ENCODE peak calls at places on chromosome 19, in six cellular contexts. One of them, this sample, is unnamed.

GRCh38 chr19:31546561-31546960 is 197.3 kb upstream of the TSHZ3 start:
- DNase-seq in stimulated activated CD8-positive, alpha-beta memory T cell treated with anti-CD3 and anti-CD28 coated beads, Interleukin-7, amount 100 ng/mL, for 1 hour: no peak
- DNase-seq in EH: no peak
- DNase-seq in HAP-1: no peak
- DNase-seq in substantia nigra: no peak
- DNase-seq in HS-5: no peak
- DNase-seq in this sample: no peak

GRCh38 chr19:49437231-49437630 is 4.1 kb downstream of the SLC17A7 start:
- DNase-seq in EH: no peak
- DNase-seq in substantia nigra: no peak
- DNase-seq in stimulated activated CD8-positive, alpha-beta memory T cell treated with anti-CD3 and anti-CD28 coated beads, Interleukin-7, amount 100 ng/mL, for 1 hour: no peak
- DNase-seq in HS-5: no peak
- DNase-seq in HAP-1: no peak
- DNase-seq in this sample: no peak

GRCh38 chr19:3982701-3983541 is 2.3 kb downstream of the EEF2 start:
- DNase-seq in stimulated activated CD8-positive, alpha-beta memory T cell treated with anti-CD3 and anti-CD28 coated beads, Interleukin-7, amount 100 ng/mL, for 1 hour: no peak
- DNase-seq in HAP-1: peak
- DNase-seq in substantia nigra: no peak
- DNase-seq in EH: peak
- DNase-seq in HS-5: no peak
- DNase-seq in this sample: no peak

GRCh38 chr19:43779147-43779819 is 1.5 kb downstream of the KCNN4 start:
- DNase-seq in stimulated activated CD8-positive, alpha-beta memory T cell treated with anti-CD3 and anti-CD28 coated beads, Interleukin-7, amount 100 ng/mL, for 1 hour: no peak
- DNase-seq in HS-5: no peak
- DNase-seq in EH: no peak
- DNase-seq in substantia nigra: no peak
- DNase-seq in HAP-1: no peak
- DNase-seq in this sample: no peak

GRCh38 chr19:55640577-55641375 is at the start of gene ZNF580:
- DNase-seq in HS-5: no peak
- DNase-seq in EH: peak
- DNase-seq in HAP-1: peak
- DNase-seq in substantia nigra: peak
- DNase-seq in stimulated activated CD8-positive, alpha-beta memory T cell treated with anti-CD3 and anti-CD28 coated beads, Interleukin-7, amount 100 ng/mL, for 1 hour: no peak
- DNase-seq in this sample: peak

GRCh38 chr19:45676851-45677263 is 8.8 kb downstream of the GIPR start:
- DNase-seq in substantia nigra: peak
- DNase-seq in HS-5: no peak
- DNase-seq in EH: no peak
- DNase-seq in HAP-1: no peak
- DNase-seq in stimulated activated CD8-positive, alpha-beta memory T cell treated with anti-CD3 and anti-CD28 coated beads, Interleukin-7, amount 100 ng/mL, for 1 hour: peak
- DNase-seq in this sample: no peak

GRCh38 chr19:5805465-5806132 is 732 bp downstream of the NRTN start:
- DNase-seq in HAP-1: peak
- DNase-seq in EH: peak
- DNase-seq in HS-5: no peak
- DNase-seq in stimulated activated CD8-positive, alpha-beta memory T cell treated with anti-CD3 and anti-CD28 coated beads, Interleukin-7, amount 100 ng/mL, for 1 hour: peak
- DNase-seq in substantia nigra: no peak
- DNase-seq in this sample: peak

GRCh38 chr19:44374789-44375188 is 18.3 kb upstream of the ZNF112 start:
- DNase-seq in HAP-1: no peak
- DNase-seq in EH: no peak
- DNase-seq in HS-5: no peak
- DNase-seq in substantia nigra: no peak
- DNase-seq in stimulated activated CD8-positive, alpha-beta memory T cell treated with anti-CD3 and anti-CD28 coated beads, Interleukin-7, amount 100 ng/mL, for 1 hour: no peak
- DNase-seq in this sample: no peak

GRCh38 chr19:3481241-3482090 is 1.1 kb upstream of the SMIM24 start:
- DNase-seq in stimulated activated CD8-positive, alpha-beta memory T cell treated with anti-CD3 and anti-CD28 coated beads, Interleukin-7, amount 100 ng/mL, for 1 hour: no peak
- DNase-seq in HS-5: no peak
- DNase-seq in HAP-1: no peak
- DNase-seq in EH: no peak
- DNase-seq in substantia nigra: no peak
- DNase-seq in this sample: no peak

GRCh38 chr19:525029-525428 is 6.5 kb upstream of the CDC34 start:
- DNase-seq in substantia nigra: no peak
- DNase-seq in HAP-1: no peak
- DNase-seq in EH: no peak
- DNase-seq in HS-5: no peak
- DNase-seq in stimulated activated CD8-positive, alpha-beta memory T cell treated with anti-CD3 and anti-CD28 coated beads, Interleukin-7, amount 100 ng/mL, for 1 hour: no peak
- DNase-seq in this sample: no peak

GRCh38 chr19:54172764-54173699 is at the start of gene TMC4:
- DNase-seq in substantia nigra: no peak
- DNase-seq in HAP-1: no peak
- DNase-seq in stimulated activated CD8-positive, alpha-beta memory T cell treated with anti-CD3 and anti-CD28 coated beads, Interleukin-7, amount 100 ng/mL, for 1 hour: no peak
- DNase-seq in HS-5: no peak
- DNase-seq in EH: peak
- DNase-seq in this sample: no peak

GRCh38 chr19:7868326-7868670 is 5.9 kb downstream of the PRR36 start:
- DNase-seq in substantia nigra: no peak
- DNase-seq in HAP-1: peak
- DNase-seq in stimulated activated CD8-positive, alpha-beta memory T cell treated with anti-CD3 and anti-CD28 coated beads, Interleukin-7, amount 100 ng/mL, for 1 hour: no peak
- DNase-seq in EH: no peak
- DNase-seq in HS-5: no peak
- DNase-seq in this sample: no peak

GRCh38 chr19:681029-681626 is 4.9 kb downstream of the FSTL3 start:
- DNase-seq in HAP-1: peak
- DNase-seq in substantia nigra: peak
- DNase-seq in EH: no peak
- DNase-seq in stimulated activated CD8-positive, alpha-beta memory T cell treated with anti-CD3 and anti-CD28 coated beads, Interleukin-7, amount 100 ng/mL, for 1 hour: peak
- DNase-seq in HS-5: no peak
- DNase-seq in this sample: peak

GRCh38 chr19:16136185-16137067 is 7.1 kb upstream of the HSH2D start:
- DNase-seq in HS-5: no peak
- DNase-seq in HAP-1: no peak
- DNase-seq in stimulated activated CD8-positive, alpha-beta memory T cell treated with anti-CD3 and anti-CD28 coated beads, Interleukin-7, amount 100 ng/mL, for 1 hour: no peak
- DNase-seq in substantia nigra: no peak
- DNase-seq in EH: no peak
- DNase-seq in this sample: no peak

GRCh38 chr19:19170053-19170945 is at the start of gene MEF2B:
- DNase-seq in HS-5: no peak
- DNase-seq in HAP-1: peak
- DNase-seq in EH: peak
- DNase-seq in stimulated activated CD8-positive, alpha-beta memory T cell treated with anti-CD3 and anti-CD28 coated beads, Interleukin-7, amount 100 ng/mL, for 1 hour: peak
- DNase-seq in substantia nigra: peak
- DNase-seq in this sample: peak

GRCh38 chr19:2266183-2266993 is 10.2 kb upstream of the JSRP1 start:
- DNase-seq in stimulated activated CD8-positive, alpha-beta memory T cell treated with anti-CD3 and anti-CD28 coated beads, Interleukin-7, amount 100 ng/mL, for 1 hour: no peak
- DNase-seq in HS-5: no peak
- DNase-seq in substantia nigra: peak
- DNase-seq in EH: peak
- DNase-seq in HAP-1: no peak
- DNase-seq in this sample: no peak

GRCh38 chr19:55486971-55487883 is 1.0 kb upstream of the SSC5D start:
- DNase-seq in stimulated activated CD8-positive, alpha-beta memory T cell treated with anti-CD3 and anti-CD28 coated beads, Interleukin-7, amount 100 ng/mL, for 1 hour: no peak
- DNase-seq in EH: peak
- DNase-seq in HS-5: peak
- DNase-seq in HAP-1: no peak
- DNase-seq in substantia nigra: no peak
- DNase-seq in this sample: no peak

GRCh38 chr19:48249502-48250014 is 6.2 kb downstream of the CARD8 start:
- DNase-seq in stimulated activated CD8-positive, alpha-beta memory T cell treated with anti-CD3 and anti-CD28 coated beads, Interleukin-7, amount 100 ng/mL, for 1 hour: peak
- DNase-seq in HAP-1: no peak
- DNase-seq in EH: no peak
- DNase-seq in substantia nigra: no peak
- DNase-seq in HS-5: no peak
- DNase-seq in this sample: no peak

GRCh38 chr19:56423276-56423984 is 19.3 kb downstream of the ZNF583 start:
- DNase-seq in substantia nigra: no peak
- DNase-seq in HS-5: no peak
- DNase-seq in HAP-1: no peak
- DNase-seq in EH: no peak
- DNase-seq in stimulated activated CD8-positive, alpha-beta memory T cell treated with anti-CD3 and anti-CD28 coated beads, Interleukin-7, amount 100 ng/mL, for 1 hour: no peak
- DNase-seq in this sample: no peak

GRCh38 chr19:20318616-20319015 is 151.6 kb downstream of the ZNF486 start:
- DNase-seq in HAP-1: no peak
- DNase-seq in HS-5: no peak
- DNase-seq in substantia nigra: no peak
- DNase-seq in stimulated activated CD8-positive, alpha-beta memory T cell treated with anti-CD3 and anti-CD28 coated beads, Interleukin-7, amount 100 ng/mL, for 1 hour: no peak
- DNase-seq in EH: no peak
- DNase-seq in this sample: no peak

GRCh38 chr19:45607071-45608029 is 5.3 kb upstream of the GPR4 start:
- DNase-seq in EH: peak
- DNase-seq in HS-5: no peak
- DNase-seq in stimulated activated CD8-positive, alpha-beta memory T cell treated with anti-CD3 and anti-CD28 coated beads, Interleukin-7, amount 100 ng/mL, for 1 hour: peak
- DNase-seq in HAP-1: peak
- DNase-seq in substantia nigra: peak
- DNase-seq in this sample: peak

GRCh38 chr19:10407102-10407501 is 3.8 kb upstream of the CDC37 start:
- DNase-seq in EH: no peak
- DNase-seq in HS-5: no peak
- DNase-seq in stimulated activated CD8-positive, alpha-beta memory T cell treated with anti-CD3 and anti-CD28 coated beads, Interleukin-7, amount 100 ng/mL, for 1 hour: no peak
- DNase-seq in substantia nigra: no peak
- DNase-seq in HAP-1: no peak
- DNase-seq in this sample: no peak